ENCODE peak calls at places on chromosome 13, in six cellular contexts. D is neuronal stem cell, L is H9, J is IMR-90, K is H1, W is mesenchymal stem cell. R is an unnamed sample.

GRCh38 chr13:28320884-28321574 is 173.9 kb downstream of the FLT1 start:
- DNase-seq in K (no peak), D (no peak), J (peak), L (no peak), W (peak), R (no peak)

GRCh38 chr13:93670858-93671257 is 444.3 kb downstream of the GPC6 start:
- DNase-seq in J (no peak), K (no peak), L (no peak), D (no peak), W (no peak), R (no peak)

GRCh38 chr13:99176309-99177276 is 24.1 kb upstream of the UBAC2 start:
- DNase-seq in K (peak), J (peak), L (peak), W (peak), D (peak), R (peak)

GRCh38 chr13:93496985-93497673 is 270.5 kb downstream of the GPC6 start:
- DNase-seq in D (no peak), L (no peak), W (peak), K (no peak), J (no peak), R (no peak)

GRCh38 chr13:94703271-94703670 is 9.1 kb downstream of the SOX21 start:
- DNase-seq in J (no peak), K (no peak), L (peak), D (no peak), W (no peak), R (no peak)

GRCh38 chr13:38045278-38046048 is 175.9 kb upstream of the TRPC4 start:
- DNase-seq in D (peak), J (peak), L (peak), K (peak), W (peak), R (peak)

GRCh38 chr13:46051958-46052313 is 610 bp downstream of the ZC3H13 start:
- DNase-seq in D (no peak), W (no peak), L (no peak), J (peak), K (no peak), R (no peak)

GRCh38 chr13:30037766-30038165 is 187.3 kb upstream of the UBL3 start:
- DNase-seq in J (peak), D (no peak), K (no peak), W (peak), L (no peak), R (no peak)

GRCh38 chr13:114120486-114121430 is 11.7 kb downstream of the RASA3 start:
- DNase-seq in D (no peak), L (no peak), K (no peak), W (peak), J (no peak), R (no peak)

GRCh38 chr13:73835138-73835721 is 299.0 kb downstream of the KLF12 start:
- DNase-seq in D (peak), K (no peak), W (peak), J (peak), L (no peak), R (no peak)

GRCh38 chr13:57633141-57633949 is 1.8 kb downstream of the PCDH17 start:
- DNase-seq in W (no peak), D (no peak), L (peak), K (no peak), J (no peak), R (no peak)

GRCh38 chr13:36088463-36088862 is 42.7 kb downstream of the DCLK1 start:
- DNase-seq in K (no peak), J (no peak), D (no peak), L (no peak), W (no peak), R (no peak)

GRCh38 chr13:80979035-80979641 is 638.2 kb upstream of the SPRY2 start:
- DNase-seq in L (peak), D (peak), W (peak), J (peak), K (peak), R (peak)

DNA sequence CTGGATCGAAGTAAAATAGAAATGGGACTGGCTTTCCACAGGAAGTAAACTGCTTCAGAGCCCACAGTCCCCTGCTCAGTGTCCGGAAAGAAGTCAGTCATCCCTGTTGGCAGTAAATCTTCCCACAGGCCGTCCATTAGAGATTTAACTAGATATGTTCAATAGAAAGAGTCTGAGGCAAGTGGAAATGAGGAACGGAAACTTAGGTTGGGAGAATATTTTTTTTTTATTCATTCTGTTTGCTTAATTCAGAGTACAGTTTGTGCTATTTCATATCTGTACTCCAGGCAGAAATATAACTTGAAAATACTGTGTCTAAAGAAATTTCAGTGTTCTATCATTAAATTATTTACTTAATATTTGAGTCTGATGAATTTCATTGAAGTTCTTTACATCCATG is 22.7 kb downstream of the SLC25A15 start:
- DNase-seq in K (no peak), D (no peak), W (no peak), J (no peak), L (no peak), R (no peak)
- H3K14ac ChIP-seq in K (no peak), D (no peak), W (no peak), J (no peak), L (no peak), R (no peak)

GRCh38 chr13:23946067-23946466 is 48.8 kb upstream of the C1QTNF9B start:
- DNase-seq in J (no peak), D (no peak), W (no peak), K (no peak), L (no peak), R (no peak)
- H2BK5ac ChIP-seq in J (no peak), D (peak), W (no peak), K (no peak), L (no peak), R (no peak)

GRCh38 chr13:59230484-59231264 is 933.1 kb downstream of the DIAPH3 start:
- DNase-seq in K (no peak), J (no peak), W (no peak), L (no peak), D (no peak), R (no peak)
- H3K9ac ChIP-seq in K (no peak), J (no peak), W (no peak), L (no peak), D (no peak), R (no peak)

DNA sequence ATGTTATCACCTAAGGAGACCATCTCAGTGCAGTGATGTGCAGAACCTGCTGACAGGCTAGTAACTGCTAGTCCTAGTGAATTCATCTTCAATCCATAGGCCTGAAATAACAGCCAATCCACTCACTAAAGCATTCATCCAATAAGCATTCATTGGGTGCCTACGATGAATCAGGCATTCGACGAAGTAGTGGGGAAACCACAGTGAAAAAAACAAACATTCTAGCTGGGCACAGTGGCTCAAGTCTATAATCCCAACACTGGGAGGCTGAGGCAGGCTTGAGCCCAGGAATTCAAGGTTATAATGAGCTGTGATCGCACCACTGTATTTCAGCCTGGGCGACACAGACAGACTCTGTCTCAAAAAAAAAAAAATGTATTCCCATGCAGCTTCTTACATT is 135.6 kb downstream of the RNF17 start:
- DNase-seq in D (no peak), K (no peak), W (peak), J (peak), L (no peak), R (no peak)
- H3K14ac ChIP-seq in D (no peak), K (no peak), W (no peak), J (no peak), L (no peak), R (no peak)

GRCh38 chr13:51803422-51804294 is at the start of gene DHRS12:
- DNase-seq in J (peak), L (peak), D (peak), K (no peak), W (peak), R (peak)

GRCh38 chr13:51804295-51805172 is 571 bp upstream of the DHRS12 start:
- DNase-seq in D (no peak), L (no peak), K (no peak), J (no peak), W (no peak), R (no peak)

GRCh38 chr13:51803018-51803417 is 945 bp downstream of the DHRS12 start:
- DNase-seq in L (no peak), W (no peak), D (no peak), J (no peak), K (no peak), R (no peak)

GRCh38 chr13:51801631-51802099 is 2.3 kb downstream of the DHRS12 start:
- DNase-seq in W (no peak), K (no peak), D (peak), J (no peak), L (no peak), R (no peak)

DNA sequence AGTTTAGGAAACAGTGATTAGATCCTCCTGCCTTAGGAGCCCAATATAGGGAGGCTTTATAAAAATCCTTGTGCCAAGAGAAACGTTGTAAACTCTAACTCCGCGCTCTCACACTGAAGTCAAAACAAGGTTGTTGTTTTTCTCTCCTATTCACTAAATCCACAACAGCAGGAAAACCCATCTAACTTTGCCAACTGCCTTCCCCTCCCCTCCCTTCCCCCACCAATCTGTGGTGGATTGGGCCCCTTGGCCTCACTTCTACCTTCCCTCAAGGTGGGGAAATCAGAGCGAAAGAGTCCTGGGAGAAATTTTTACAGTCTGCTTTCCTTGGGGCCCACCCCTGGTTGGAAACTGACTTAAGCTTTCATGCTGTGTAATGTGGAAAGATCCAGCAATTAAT is 1.4 kb downstream of the DHRS12 start:
- DNase-seq in L (no peak), K (no peak), W (no peak), D (no peak), J (no peak), R (no peak)
- H2BK5ac ChIP-seq in L (no peak), K (no peak), W (no peak), D (peak), J (no peak), R (no peak)

DNA sequence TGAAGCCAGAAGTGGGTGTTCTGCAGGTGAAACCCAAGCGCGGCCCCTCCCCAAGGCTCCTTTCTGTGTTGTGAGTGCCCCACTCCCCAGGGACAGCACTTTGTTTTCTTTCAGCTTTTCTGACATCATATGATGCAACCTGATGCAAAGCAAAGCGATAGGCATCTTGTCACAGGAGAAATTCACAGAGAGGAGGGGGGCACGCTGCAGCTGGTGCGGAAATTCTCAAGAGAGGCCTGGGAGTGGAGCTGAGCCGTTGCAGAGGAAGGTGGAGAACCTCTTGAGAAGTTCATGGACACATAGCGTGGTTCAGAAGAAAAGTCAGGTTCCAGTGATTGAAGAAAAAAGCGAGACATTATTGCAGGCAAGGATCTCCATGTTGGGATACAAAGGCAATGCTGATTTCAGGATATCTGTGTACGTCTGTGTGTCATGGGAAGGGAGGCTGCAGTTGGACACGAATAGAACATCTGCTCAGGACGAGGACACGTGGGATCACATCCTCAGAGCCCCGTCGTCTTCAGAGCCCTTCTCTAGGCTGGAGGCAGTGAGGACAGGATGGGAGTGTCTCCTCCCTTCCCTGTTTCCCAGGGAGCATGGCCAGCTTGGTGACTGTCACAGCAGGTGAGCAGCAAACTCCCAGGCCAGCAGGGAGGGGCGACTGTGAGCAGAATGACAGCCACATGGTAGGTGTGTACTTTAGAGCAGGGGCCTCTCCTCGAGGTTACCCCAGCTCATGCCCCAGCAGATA is 79.2 kb downstream of the IRS2 start:
- DNase-seq in D (no peak), W (no peak), J (no peak), L (no peak), K (no peak), R (no peak)
- H3K9ac ChIP-seq in D (no peak), W (no peak), J (no peak), L (no peak), K (no peak), R (no peak)